ENCODE peak calls at places on chromosomes 12 and 14, in five cellular contexts. I is NCI-H146; Z is activated CD4-positive, CD25-positive, alpha-beta regulatory T cell treated with anti-CD3 and anti-CD28 coated beads, Interleukin-2, amount 50 U/mL, for 16 hours; U is brain pericyte; N is NCI-H1417. B is an unnamed sample.

GRCh38 chr14:28651148-28651547 is 115.4 kb upstream of the FOXG1 start:
- DNase-seq in N (no peak), U (no peak), I (no peak), Z (no peak), B (no peak)

GRCh38 chr12:62640910-62641448 is 174.4 kb downstream of the MON2 start:
- DNase-seq in I (no peak), Z (no peak), U (no peak), N (no peak), B (no peak)

GRCh38 chr12:9699898-9700605 is 30.5 kb downstream of the CLEC2D start:
- DNase-seq in U (no peak), N (no peak), Z (no peak), I (no peak), B (no peak)

GRCh38 chr14:56118611-56119181 is 485 bp downstream of the PELI2 start:
- DNase-seq in Z (no peak), N (no peak), I (peak; percentile 40), U (no peak), B (no peak)

GRCh38 chr12:67434653-67435375 is 165.7 kb downstream of the CAND1 start:
- DNase-seq in Z (no peak), I (no peak), U (peak; percentile 75), N (no peak), B (no peak)

GRCh38 chr12:112473056-112473455 is 54.3 kb downstream of the PTPN11 start:
- DNase-seq in Z (no peak), N (no peak), I (no peak), U (no peak), B (no peak)

GRCh38 chr14:94385553-94386057 is 2.8 kb downstream of the SERPINA1 start:
- DNase-seq in N (no peak), U (no peak), I (no peak), Z (no peak), B (no peak)

GRCh38 chr12:55816876-55817351 is 610 bp downstream of the SARNP start:
- DNase-seq in I (no peak), N (peak; percentile 26), U (no peak), Z (no peak), B (no peak)

GRCh38 chr12:29744365-29744764 is 39.4 kb downstream of the TMTC1 start:
- DNase-seq in N (no peak), U (no peak), I (no peak), Z (no peak), B (no peak)

GRCh38 chr12:132460571-132460970 is 29.4 kb upstream of the FBRSL1 start:
- DNase-seq in Z (no peak), I (no peak), U (no peak), N (no peak), B (no peak)

GRCh38 chr12:64650762-64651161 is 40.5 kb downstream of the RASSF3 start:
- DNase-seq in N (no peak), Z (no peak), I (no peak), U (no peak), B (no peak)

GRCh38 chr12:109358154-109358869 is 10.6 kb downstream of the MYO1H start:
- DNase-seq in Z (no peak), N (no peak), I (no peak), U (no peak), B (no peak)

GRCh38 chr14:102046337-102047278 is 40.2 kb downstream of the HSP90AA1 start:
- DNase-seq in I (peak; percentile 6), U (no peak), N (peak; percentile 60), Z (no peak), B (peak; percentile 17)

GRCh38 chr14:61690982-61691381 is 4.3 kb upstream of the HIF1A start:
- DNase-seq in I (no peak), Z (no peak), U (no peak), N (no peak), B (no peak)

B was measured in NCI-H748 treated with DMSO at 0.1 percent for 48 hours.